ENCODE peak calls at places on chromosomes 1 and 21, in ten cellular contexts. V is adipocyte; A is PC-3; W is endodermal cell; D is CD8-positive, alpha-beta memory T cell; G is heart left ventricle; Y is aorta; J is HAP-1; H is CD4-positive, alpha-beta memory T cell; F is cardiac muscle cell. X is an unnamed sample. For H3K27me3 and H3K36me3, the result is how much of the 10 kb centered on the place peaks cover.

GRCh38 chr1:230917284-230918135 is 49.2 kb upstream of the C1orf198 start:
- DNase-seq in D (peak), G (peak), W (peak), V (peak), J (peak), F (peak), H (peak), A (peak), Y (peak), X (peak)

GRCh38 chr1:114153051-114153620 is 533 bp downstream of the SYT6 start:
- DNase-seq in D (no peak), Y (no peak), J (no peak), G (no peak), F (no peak), A (no peak), W (no peak), H (peak), V (peak), X (no peak)

GRCh38 chr21:26124421-26124833 is 46.1 kb downstream of the APP start:
- DNase-seq in F (peak), J (no peak), V (no peak), Y (no peak), W (no peak), D (no peak), A (no peak), H (no peak), G (no peak), X (no peak)

GRCh38 chr1:145917595-145917994 is 922 bp downstream of the PEX11B start:
- DNase-seq in D (no peak), F (no peak), V (no peak), Y (no peak), A (no peak), W (no peak), H (no peak), G (no peak), J (no peak), X (no peak)

GRCh38 chr1:208088319-208088718 is 155.9 kb downstream of the PLXNA2 start:
- DNase-seq in Y (no peak), W (no peak), G (no peak), J (no peak), H (no peak), A (no peak), F (no peak), V (no peak), D (no peak), X (no peak)

GRCh38 chr1:79197421-79197820 is 190.9 kb upstream of the ADGRL4 start:
- DNase-seq in F (peak), J (no peak), H (no peak), A (peak), V (peak), Y (no peak), G (no peak), W (peak), D (no peak), X (peak)

GRCh38 chr1:24955161-24955560 is 25.1 kb upstream of the RUNX3 start:
- DNase-seq in V (no peak), F (peak), J (no peak), H (peak), G (no peak), D (peak), A (peak), W (no peak), Y (no peak), X (no peak)

GRCh38 chr1:170494369-170494768 is 37.6 kb upstream of the GORAB start:
- DNase-seq in Y (no peak), W (peak), J (no peak), D (no peak), F (peak), G (peak), A (no peak), V (no peak), H (no peak), X (no peak)

GRCh38 chr1:3708696-3709246 is 43.5 kb upstream of the CCDC27 start:
- DNase-seq in V (no peak), J (no peak), D (no peak), G (no peak), A (peak), H (no peak), W (peak), Y (no peak), F (no peak), X (peak)

GRCh38 chr1:223227031-223227430 is 84.0 kb upstream of the TLR5 start:
- DNase-seq in H (no peak), V (no peak), Y (no peak), W (no peak), A (no peak), G (no peak), J (no peak), D (no peak), F (no peak), X (no peak)

GRCh38 chr1:162299018-162299417 is 77.6 kb downstream of the SPATA46 start:
- DNase-seq in W (no peak), H (no peak), V (no peak), Y (no peak), F (no peak), J (no peak), D (no peak), G (no peak), A (no peak), X (no peak)

GRCh38 chr1:212457740-212458338 is 25.1 kb downstream of the NENF start:
- DNase-seq in A (peak), F (peak), Y (no peak), D (peak), W (peak), V (no peak), J (peak), G (no peak), H (peak), X (peak)

GRCh38 chr1:68805097-68805641 is 308.3 kb upstream of the DEPDC1 start:
- DNase-seq in W (no peak), D (no peak), V (no peak), A (no peak), Y (no peak), J (no peak), H (no peak), G (no peak), F (no peak), X (no peak)

GRCh38 chr21:45105906-45106485 is 31.6 kb downstream of the ADARB1 start:
- DNase-seq in G (no peak), J (no peak), F (no peak), A (no peak), H (no peak), Y (no peak), W (no peak), D (no peak), V (peak), X (no peak)

GRCh38 chr1:234731371-234732085 is 121.5 kb upstream of the IRF2BP2 start:
- DNase-seq in D (no peak), Y (peak), A (peak), G (no peak), F (no peak), V (peak), W (no peak), H (no peak), J (no peak), X (no peak)

GRCh38 chr21:37863842-37864241 is 52.4 kb downstream of the KCNJ6 start:
- DNase-seq in G (no peak), A (no peak), W (peak), Y (peak), V (no peak), H (no peak), J (no peak), F (peak), D (no peak), X (no peak)

GRCh38 chr1:183776731-183777130 is 28.2 kb upstream of the RGL1 start:
- DNase-seq in G (no peak), J (no peak), H (no peak), W (no peak), D (no peak), V (no peak), Y (no peak), A (no peak), F (peak), X (no peak)

GRCh38 chr1:226659136-226659535 is 79.9 kb downstream of the ITPKB start:
- DNase-seq in G (no peak), D (no peak), F (no peak), J (no peak), W (no peak), V (no peak), Y (peak), H (no peak), A (no peak), X (no peak)

GRCh38 chr1:173017792-173018191 is 32.9 kb downstream of the TNFSF18 start:
- DNase-seq in V (no peak), Y (no peak), A (no peak), D (no peak), G (no peak), F (no peak), J (no peak), H (no peak), W (no peak), X (no peak)

GRCh38 chr21:31675960-31676359 is 16.5 kb downstream of the SOD1 start:
- DNase-seq in V (no peak), D (no peak), Y (no peak), G (no peak), A (no peak), H (no peak), F (no peak), J (no peak), W (no peak), X (no peak)

GRCh38 chr1:63784489-63785390 is 10.9 kb downstream of the ROR1 start:
- DNase-seq in A (no peak), H (no peak), Y (no peak), W (peak), G (no peak), V (no peak), J (no peak), F (no peak), D (no peak), X (no peak)

GRCh38 chr1:94398356-94398755 is 19.8 kb upstream of the ABCD3 start:
- DNase-seq in A (peak), W (no peak), G (no peak), D (no peak), J (no peak), F (no peak), V (peak), Y (no peak), H (no peak), X (no peak)

GRCh38 chr1:14017531-14017961 is 317.6 kb downstream of the PRDM2 start:
- DNase-seq in Y (no peak), G (no peak), D (no peak), W (no peak), F (no peak), A (peak), H (no peak), V (no peak), J (no peak), X (no peak)

GRCh38 chr1:213110349-213111300 is 59.6 kb downstream of the RPS6KC1 start:
- DNase-seq in A (no peak), V (no peak), G (no peak), D (no peak), W (no peak), H (no peak), Y (no peak), J (no peak), F (no peak), X (peak)

GRCh38 chr1:190084552-190084951 is 393.1 kb downstream of the BRINP3 start:
- DNase-seq in V (no peak), W (peak), G (no peak), Y (no peak), J (peak), H (no peak), A (peak), D (no peak), F (no peak), X (peak)

GRCh38 chr21:39867198-39867650 is at the start of gene PCP4:
- DNase-seq in J (peak), A (peak), H (no peak), V (peak), G (peak), W (peak), Y (no peak), D (no peak), F (peak), X (peak)

GRCh38 chr1:209382701-209383100 is 200.8 kb upstream of the CAMK1G start:
- DNase-seq in F (no peak), W (no peak), G (no peak), V (no peak), D (no peak), H (no peak), J (no peak), Y (no peak), A (no peak), X (no peak)

DNA sequence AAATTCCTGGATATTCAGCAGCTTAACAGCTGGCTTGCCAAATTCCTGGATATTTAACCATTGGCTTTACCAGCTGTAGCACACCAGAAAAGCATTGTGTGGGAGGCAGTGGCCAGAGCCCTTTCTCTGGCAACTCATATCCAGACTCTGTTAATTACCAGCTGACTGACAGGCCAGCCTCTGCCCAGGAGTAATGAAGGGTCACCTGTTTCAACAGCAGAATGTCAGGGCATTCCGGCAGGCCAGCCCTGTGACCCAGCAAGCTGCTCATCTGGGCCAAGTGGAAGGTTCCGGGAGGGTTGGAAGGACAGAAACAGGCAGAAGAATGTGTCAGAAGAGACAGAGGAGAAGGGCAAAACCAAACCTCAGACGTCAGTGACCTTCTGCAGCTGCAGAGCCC is 35.2 kb upstream of the KIRREL1 start:
- DNase-seq in A (no peak), Y (no peak), W (no peak), H (no peak), J (no peak), V (no peak), G (no peak), D (no peak), F (no peak), X (no peak)
- H3K27me3 ChIP-seq in A (half or more), Y (under half), W (under half), H (under half), J (half or more), V (under half), G (under half), D (under half), F (under half), X (under half)

DNA sequence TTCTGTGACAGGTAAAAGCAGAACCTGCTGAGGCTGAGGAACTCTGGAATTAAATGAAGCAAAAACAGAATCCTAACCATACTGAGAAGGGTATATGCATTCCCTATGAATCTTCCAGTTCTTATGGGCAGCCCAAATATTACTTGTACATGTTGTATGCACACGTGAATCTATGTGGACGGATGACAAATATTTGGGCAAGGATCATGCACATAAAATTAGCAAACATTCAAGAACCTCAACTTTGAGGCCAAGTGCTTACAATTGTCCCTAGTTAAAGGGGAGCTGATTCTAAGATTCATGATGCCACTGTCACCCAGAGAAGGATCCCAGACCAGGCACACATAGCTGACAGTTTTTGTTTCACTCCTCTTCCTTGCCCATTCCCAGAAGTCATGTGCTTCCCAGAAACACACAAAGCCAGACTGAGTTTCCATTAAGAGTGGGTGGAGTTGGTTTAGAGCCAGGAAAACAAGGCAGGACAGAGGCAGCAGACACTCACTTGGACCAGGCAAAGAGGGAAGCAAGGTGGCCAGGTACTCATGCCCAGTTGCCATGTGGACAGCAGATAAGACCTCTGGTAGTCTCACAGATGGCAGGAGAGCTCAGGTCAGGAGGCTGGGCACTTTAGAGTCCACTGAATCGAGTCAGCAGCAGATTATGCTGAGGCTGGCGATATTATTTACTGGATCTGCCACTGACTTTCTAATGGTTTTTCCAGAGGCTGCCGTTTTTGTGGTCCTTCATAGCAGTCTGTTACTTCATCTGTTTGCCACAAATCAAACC is 25.5 kb downstream of the AK2 start:
- DNase-seq in H (no peak), F (peak), A (no peak), G (peak), V (peak), Y (no peak), D (no peak), J (no peak), W (no peak), X (no peak)
- H3K36me3 ChIP-seq in H (half or more), F (under half), A (under half), G (under half), V (half or more), Y (under half), D (under half), J (half or more), W (half or more), X (under half)

GRCh38 chr21:34695434-34695833 is 26.6 kb downstream of the CLIC6 start:
- DNase-seq in W (no peak), F (no peak), D (no peak), H (no peak), J (no peak), A (no peak), V (no peak), Y (no peak), G (no peak), X (no peak)
- H3K4me3 ChIP-seq in W (no peak), F (no peak), D (no peak), H (no peak), J (no peak), A (no peak), V (no peak), Y (no peak), G (no peak), X (no peak)

DNA sequence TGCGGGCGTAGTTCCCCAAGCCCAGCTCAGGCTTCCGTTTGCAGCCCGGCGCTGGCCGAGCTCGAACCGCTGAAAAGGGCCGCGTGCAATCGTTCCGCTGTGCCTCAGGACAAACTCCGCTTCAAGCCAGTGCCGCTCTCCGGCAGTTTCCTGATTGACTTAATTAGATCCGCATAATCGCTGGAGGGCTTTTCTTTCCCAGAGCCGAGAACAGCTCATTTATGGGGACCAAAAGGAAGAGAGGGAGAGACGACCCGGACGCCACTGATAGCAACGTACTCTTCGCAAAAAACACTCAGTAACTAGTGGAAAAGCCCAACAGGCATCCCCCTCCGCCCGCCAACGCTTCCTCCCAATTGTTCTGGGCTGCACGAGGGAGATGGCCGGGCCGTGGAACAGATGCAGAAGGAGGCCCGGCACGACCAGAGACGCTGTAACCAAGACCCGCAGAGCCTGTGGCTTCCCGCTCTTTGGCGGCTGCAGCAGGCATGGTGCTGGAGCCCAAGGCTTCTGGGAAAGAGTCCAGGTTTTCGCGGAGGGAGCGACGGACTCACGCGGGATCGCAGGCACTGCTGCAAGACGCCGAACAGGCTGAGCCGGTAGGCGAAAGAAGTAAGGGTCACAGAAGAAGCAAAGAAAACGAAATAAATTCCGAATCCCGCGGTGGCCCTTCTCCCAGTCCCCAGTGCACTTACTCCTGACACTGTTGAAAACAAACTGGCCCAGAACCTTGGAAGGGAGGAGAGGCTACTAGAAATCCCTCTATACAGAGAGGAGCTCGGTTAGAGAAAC is 3.6 kb upstream of the FOXD2 start:
- DNase-seq in Y (peak), F (peak), W (peak), G (peak), H (no peak), J (no peak), D (no peak), V (no peak), A (peak), X (peak)
- H3K27me3 ChIP-seq in Y (under half), F (half or more), W (half or more), G (half or more), H (under half), J (under half), D (under half), V (under half), A (under half), X (half or more)

DNA sequence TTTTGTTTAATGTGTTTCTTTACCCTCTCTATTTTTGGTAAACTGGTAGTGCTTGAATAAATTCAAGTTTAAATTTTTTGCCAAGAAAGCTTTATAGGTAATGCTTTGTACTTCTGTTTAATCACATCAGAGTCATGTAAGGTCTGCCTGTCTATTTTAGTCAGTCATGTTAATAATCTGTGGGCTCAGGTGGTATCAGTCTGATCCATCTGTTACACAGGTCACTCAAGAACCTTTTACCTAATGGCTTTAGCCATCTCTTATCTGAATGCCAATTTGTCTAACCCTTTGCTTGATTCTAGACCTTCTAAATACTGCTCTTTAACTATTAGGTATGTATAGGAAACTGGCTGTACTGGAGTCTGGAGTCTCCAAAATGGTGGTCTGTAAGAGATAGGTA is 16.6 kb downstream of the MDM4 start:
- DNase-seq in G (no peak), W (no peak), D (no peak), Y (no peak), H (no peak), F (no peak), A (no peak), V (no peak), J (no peak), X (no peak)
- H3K36me3 ChIP-seq in G (under half), W (half or more), D (half or more), Y (under half), H (half or more), F (half or more), A (half or more), V (half or more), J (half or more), X (under half)

X was measured in H7.